ENCODE peak calls at places on chromosomes 7 and 10, in nine cellular contexts. L is testis; Y is cardiac muscle cell; J is neural crest cell; M is fibroblast of the aortic adventitia; C is coronary artery; I is prostate gland; H is HFFc6; G is CD8-positive, alpha-beta T cell. S is an unnamed sample.

GRCh38 chr10:110860576-110861241 is 11.0 kb upstream of the PDCD4 start:
- DNase-seq in H (no peak), I (no peak), J (no peak), M (no peak), L (no peak), C (no peak), Y (no peak), G (peak), S (no peak)

GRCh38 chr7:64946772-64947171 is 43.7 kb downstream of the ZNF273 start:
- DNase-seq in Y (peak), G (no peak), C (no peak), M (no peak), L (peak), I (no peak), H (no peak), J (peak), S (no peak)

GRCh38 chr7:132435016-132435990 is 141.0 kb downstream of the PLXNA4 start:
- DNase-seq in M (no peak), L (no peak), Y (peak), G (no peak), J (no peak), I (no peak), C (no peak), H (no peak), S (no peak)

GRCh38 chr7:54141565-54141964 is 400.6 kb upstream of the VSTM2A start:
- DNase-seq in M (no peak), G (no peak), H (no peak), J (no peak), Y (no peak), L (no peak), I (no peak), C (no peak), S (no peak)

GRCh38 chr10:114174462-114175190 is 623 bp upstream of the CCDC186 start:
- DNase-seq in H (peak), G (no peak), C (no peak), M (peak), Y (peak), I (peak), J (no peak), L (peak), S (no peak)

GRCh38 chr7:116671681-116672595 is at the start of gene MET:
- DNase-seq in H (peak), G (no peak), J (peak), Y (peak), L (peak), I (peak), M (peak), C (peak), S (peak)

GRCh38 chr10:90879062-90879461 is 7.3 kb downstream of the RPP30 start:
- DNase-seq in Y (no peak), C (no peak), M (no peak), L (no peak), H (no peak), J (no peak), I (no peak), G (no peak), S (no peak)

GRCh38 chr10:63539994-63540393 is 18.8 kb downstream of the REEP3 start:
- DNase-seq in C (no peak), M (no peak), G (no peak), I (no peak), H (no peak), L (no peak), J (no peak), Y (no peak), S (no peak)

GRCh38 chr10:88172159-88172558 is 308.7 kb downstream of the PTEN start:
- DNase-seq in M (no peak), L (no peak), I (no peak), Y (no peak), G (no peak), J (no peak), H (no peak), C (no peak), S (no peak)

GRCh38 chr7:3241686-3242258 is 59.3 kb upstream of the SDK1 start:
- DNase-seq in J (no peak), H (no peak), C (no peak), I (no peak), G (no peak), Y (no peak), L (no peak), M (no peak), S (peak)

GRCh38 chr10:111146025-111146640 is 69.3 kb downstream of the ADRA2A start:
- DNase-seq in C (no peak), L (peak), I (no peak), Y (no peak), H (no peak), M (no peak), G (no peak), J (no peak), S (no peak)

GRCh38 chr7:54546081-54546985 is 4.2 kb downstream of the VSTM2A start:
- DNase-seq in Y (no peak), J (peak), I (no peak), L (peak), M (no peak), H (no peak), G (no peak), C (no peak), S (peak)

GRCh38 chr7:102075553-102076135 is 211.0 kb upstream of the SH2B2 start:
- DNase-seq in I (peak), Y (no peak), G (no peak), L (no peak), M (no peak), J (no peak), H (no peak), C (no peak), S (no peak)

GRCh38 chr7:22326181-22326580 is 30.8 kb downstream of the RAPGEF5 start:
- DNase-seq in Y (no peak), I (no peak), J (no peak), L (no peak), G (no peak), C (no peak), H (no peak), M (no peak), S (no peak)

GRCh38 chr7:98396768-98397167 is 4.1 kb downstream of the BAIAP2L1 start:
- DNase-seq in J (no peak), I (no peak), Y (no peak), G (no peak), C (no peak), L (no peak), H (no peak), M (no peak), S (no peak)

GRCh38 chr7:108026647-108027046 is 23.7 kb upstream of the LAMB1 start:
- DNase-seq in M (peak), Y (no peak), H (no peak), L (no peak), G (no peak), I (no peak), C (no peak), J (no peak), S (no peak)

GRCh38 chr10:110488124-110488681 is 9.5 kb upstream of the DUSP5 start:
- DNase-seq in M (peak), Y (peak), C (no peak), H (peak), I (no peak), L (no peak), G (no peak), J (no peak), S (no peak)

GRCh38 chr7:47653550-47654351 is 71.8 kb upstream of the TNS3 start:
- DNase-seq in L (no peak), I (no peak), H (peak), J (no peak), Y (peak), C (no peak), G (no peak), M (peak), S (no peak)

GRCh38 chr7:129423700-129424410 is 10.4 kb upstream of the STRIP2 start:
- DNase-seq in L (no peak), H (no peak), Y (peak), C (no peak), I (no peak), G (no peak), J (no peak), M (peak), S (no peak)

GRCh38 chr10:13984647-13985155 is 346.0 kb downstream of the FRMD4A start:
- DNase-seq in I (no peak), G (no peak), H (peak), L (no peak), M (peak), J (no peak), C (peak), Y (peak), S (no peak)

GRCh38 chr10:122142652-122143237 is 128.4 kb upstream of the BTBD16 start:
- DNase-seq in H (no peak), C (no peak), I (no peak), L (peak), Y (peak), M (no peak), G (no peak), J (peak), S (peak)

GRCh38 chr7:153829523-153829922 is 222.7 kb upstream of the DPP6 start:
- DNase-seq in C (no peak), Y (no peak), G (no peak), L (no peak), H (no peak), I (no peak), J (no peak), M (no peak), S (no peak)

GRCh38 chr7:50656141-50656895 is 91.1 kb upstream of the DDC start:
- DNase-seq in I (no peak), J (no peak), G (no peak), C (peak), L (no peak), H (no peak), M (no peak), Y (no peak), S (no peak)

GRCh38 chr10:3452234-3452633 is 279.7 kb upstream of the PITRM1 start:
- DNase-seq in I (no peak), C (no peak), Y (peak), G (no peak), M (peak), J (no peak), H (peak), L (no peak), S (no peak)
- TF ChIP-seq CTCF in I (peak), C (no peak), Y (peak), G (no peak), M (peak), J (peak), H (peak), L (no peak), S (no peak)

GRCh38 chr10:69407621-69408301 is 9.0 kb downstream of the TACR2 start:
- DNase-seq in H (no peak), J (no peak), L (no peak), I (no peak), Y (peak), C (no peak), G (no peak), M (no peak), S (no peak)
- TF ChIP-seq CTCF in H (peak), J (peak), L (no peak), I (peak), Y (peak), C (no peak), G (peak), M (no peak), S (no peak)

GRCh38 chr7:155571581-155572345 is 25.4 kb upstream of the CNPY1 start:
- DNase-seq in H (no peak), J (no peak), L (no peak), G (no peak), I (no peak), M (no peak), Y (no peak), C (no peak), S (no peak)
- TF ChIP-seq CTCF in H (no peak), J (no peak), L (no peak), G (no peak), I (no peak), M (no peak), Y (no peak), C (no peak), S (no peak)

DNA sequence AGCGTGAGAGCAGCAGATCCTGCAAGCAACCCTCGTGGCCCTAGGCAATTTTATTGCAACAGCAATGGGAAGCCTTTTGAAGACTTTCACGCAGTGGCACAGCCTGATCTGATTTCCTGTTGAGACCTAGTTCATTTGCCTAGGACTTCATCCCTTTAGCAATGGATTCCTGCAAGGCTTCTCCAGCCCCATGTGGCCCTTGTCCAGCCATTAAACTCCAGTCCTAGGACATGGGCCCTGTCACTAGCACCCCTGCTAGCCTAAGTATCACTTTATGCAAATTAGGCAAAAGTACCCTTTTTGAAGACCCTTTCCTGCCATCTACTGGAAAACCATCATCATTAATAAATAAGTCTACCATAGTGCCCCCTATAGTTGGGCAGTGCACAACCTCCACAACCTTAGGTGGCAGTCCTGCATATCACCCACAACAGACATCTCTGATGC is 379.4 kb downstream of the GALNT17 start:
- DNase-seq in H (no peak), Y (no peak), I (no peak), L (no peak), C (no peak), J (peak), M (no peak), G (no peak), S (no peak)
- TF ChIP-seq CTCF in H (no peak), Y (no peak), I (no peak), L (no peak), C (no peak), J (peak), M (no peak), G (no peak), S (no peak)

DNA sequence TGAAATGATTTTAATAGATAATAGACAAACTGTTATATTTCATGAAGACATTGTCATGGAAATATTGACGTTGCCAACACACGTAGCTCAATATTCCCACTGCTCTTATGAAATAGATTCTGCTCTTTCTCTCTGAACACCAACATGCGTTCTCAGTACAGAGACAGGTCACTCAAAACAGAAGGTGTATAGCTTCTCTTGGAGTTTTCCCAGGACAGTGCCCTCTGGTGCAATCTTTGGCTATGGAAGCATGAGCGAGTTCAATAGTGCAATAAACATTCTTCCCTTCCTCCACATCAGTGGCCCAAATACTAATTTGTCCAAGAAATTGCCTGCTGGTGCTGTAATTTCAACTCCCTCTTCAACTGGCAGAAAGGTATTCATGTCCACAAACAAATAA is 145.3 kb downstream of the MAGI2 start:
- DNase-seq in J (no peak), Y (peak), M (no peak), I (no peak), L (no peak), C (no peak), G (no peak), H (no peak), S (no peak)
- TF ChIP-seq CTCF in J (no peak), Y (peak), M (peak), I (no peak), L (no peak), C (no peak), G (no peak), H (peak), S (no peak)

GRCh38 chr7:127514499-127514898 is 70.9 kb downstream of the GCC1 start:
- DNase-seq in I (peak), H (peak), G (no peak), C (no peak), M (peak), Y (peak), L (no peak), J (no peak), S (no peak)
- TF ChIP-seq CTCF in I (peak), H (peak), G (peak), C (no peak), M (peak), Y (peak), L (no peak), J (peak), S (no peak)

DNA sequence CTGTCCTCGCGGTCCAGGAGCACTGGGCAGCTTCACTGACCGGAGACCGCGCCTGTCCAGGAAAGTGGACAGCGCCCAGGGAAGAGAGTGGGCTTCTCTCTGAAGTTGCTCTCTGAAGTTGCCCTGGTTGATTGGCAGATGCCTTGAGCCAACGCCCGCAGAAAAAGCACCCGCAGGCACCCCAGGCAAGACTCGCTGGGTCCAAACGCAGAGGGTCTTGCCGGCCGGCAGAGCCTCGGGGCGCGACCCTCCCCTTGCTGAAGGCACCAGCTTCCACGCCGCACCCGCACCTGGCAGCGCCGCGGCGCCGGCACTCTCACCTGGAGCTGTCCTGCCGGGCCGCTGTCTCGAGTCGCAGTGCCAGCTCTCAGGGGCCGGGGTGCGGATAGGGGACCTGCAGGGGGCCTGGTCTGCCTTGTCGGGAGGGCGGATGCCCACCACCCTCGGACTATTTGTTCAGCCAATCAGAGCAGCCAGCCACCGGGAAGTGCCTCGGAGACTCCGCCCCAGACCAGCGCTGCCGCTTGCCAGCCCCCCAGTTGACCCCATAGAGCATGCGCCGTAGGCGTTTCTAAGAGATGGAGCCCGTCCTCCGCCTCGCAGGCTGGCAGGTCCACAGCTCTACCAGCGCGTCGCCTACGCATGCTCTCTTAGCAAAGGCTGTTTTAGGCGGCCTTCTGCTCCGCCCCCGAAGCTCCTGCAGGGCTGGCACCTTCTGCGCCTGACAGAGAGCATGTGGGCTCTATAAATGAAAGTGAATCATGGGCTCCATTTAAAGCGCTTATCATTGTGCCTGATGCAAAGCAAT is at the start of gene LIPA:
- DNase-seq in G (peak), C (peak), I (peak), H (peak), L (peak), J (peak), Y (peak), M (peak), S (peak)
- TF ChIP-seq CTCF in G (no peak), C (no peak), I (no peak), H (no peak), L (no peak), J (no peak), Y (no peak), M (no peak), S (no peak)

S was measured in mesothelial cell of epicardium.